ENCODE peak calls at places on chromosome 19, in six cellular contexts. J, V, M, O, S and D are unnamed samples.
A peak's percentile ranks its signal among the peaks of the same experiment; 100 is the strongest.

GRCh38 chr19:36093687-36094086 is 17.3 kb upstream of the OVOL3 start:
- DNase-seq in J (no peak), V (no peak), M (no peak), O (no peak), S (no peak), D (no peak)

GRCh38 chr19:8456064-8456463 is 11.3 kb downstream of the HNRNPM start:
- DNase-seq in J (peak; percentile 24), V (no peak), M (no peak), O (no peak), S (no peak), D (no peak)

GRCh38 chr19:18415177-18415867 is 3.9 kb upstream of the SSBP4 start:
- DNase-seq in J (peak; percentile 93), V (no peak), M (no peak), O (no peak), S (no peak), D (peak; percentile 92)

GRCh38 chr19:6654347-6655310 is 15.3 kb downstream of the TNFSF14 start:
- DNase-seq in J (peak; percentile 14), V (no peak), M (no peak), O (no peak), S (no peak), D (peak; percentile 38)

GRCh38 chr19:6717441-6717971 is 2.9 kb downstream of the C3 start:
- DNase-seq in J (no peak), V (no peak), M (no peak), O (no peak), S (no peak), D (no peak)

GRCh38 chr19:17966115-17966455 is 822 bp upstream of the KCNN1 start:
- DNase-seq in J (no peak), V (no peak), M (no peak), O (no peak), S (no peak), D (no peak)

GRCh38 chr19:7690779-7691258 is 10.2 kb downstream of the TRAPPC5 start:
- DNase-seq in J (no peak), V (no peak), M (no peak), O (no peak), S (peak; percentile 68), D (no peak)

GRCh38 chr19:14082675-14082960 is 3.0 kb downstream of the C19orf67 start:
- DNase-seq in J (no peak), V (no peak), M (no peak), O (no peak), S (no peak), D (no peak)

GRCh38 chr19:6524326-6524725 is 6.5 kb upstream of the TNFSF9 start:
- DNase-seq in J (no peak), V (no peak), M (no peak), O (no peak), S (no peak), D (no peak)

GRCh38 chr19:16957151-16957662 is 68.4 kb downstream of the F2RL3 start:
- DNase-seq in J (no peak), V (peak; percentile 28), M (no peak), O (no peak), S (no peak), D (no peak)

GRCh38 chr19:39282021-39282420 is 13.8 kb downstream of the IFNL2 start:
- DNase-seq in J (no peak), V (no peak), M (no peak), O (no peak), S (no peak), D (no peak)

GRCh38 chr19:13768510-13768909 is 4.2 kb downstream of the MRI1 start:
- DNase-seq in J (no peak), V (no peak), M (no peak), O (no peak), S (no peak), D (no peak)

GRCh38 chr19:7224205-7224833 is 69.9 kb downstream of the INSR start:
- DNase-seq in J (no peak), V (no peak), M (no peak), O (peak; percentile 67), S (no peak), D (no peak)

GRCh38 chr19:31126236-31126635 is 223.0 kb downstream of the TSHZ3 start:
- DNase-seq in J (no peak), V (no peak), M (no peak), O (no peak), S (no peak), D (no peak)

GRCh38 chr19:51026554-51026831 is at the start of gene KLK11:
- DNase-seq in J (no peak), V (no peak), M (no peak), O (no peak), S (no peak), D (no peak)

GRCh38 chr19:17424743-17425365 is 5.0 kb downstream of the MVB12A start:
- DNase-seq in J (peak; percentile 90), V (peak; percentile 91), M (peak; percentile 91), O (no peak), S (no peak), D (peak; percentile 28)

GRCh38 chr19:45099465-45100201 is 6.7 kb downstream of the PPP1R37 start:
- DNase-seq in J (no peak), V (no peak), M (no peak), O (peak; percentile 72), S (no peak), D (no peak)

GRCh38 chr19:2173841-2174577 is 10.3 kb downstream of the DOT1L start:
- DNase-seq in J (no peak), V (no peak), M (no peak), O (peak; percentile 52), S (no peak), D (no peak)

GRCh38 chr19:5805465-5806132 is 732 bp downstream of the NRTN start:
- DNase-seq in J (peak; percentile 87), V (peak; percentile 94), M (peak; percentile 91), O (peak; percentile 65), S (no peak), D (peak; percentile 50)

GRCh38 chr19:2549701-2550191 is 73.8 kb downstream of the GADD45B start:
- DNase-seq in J (no peak), V (no peak), M (no peak), O (no peak), S (no peak), D (no peak)

GRCh38 chr19:29690842-29691241 is 24.2 kb downstream of the C19orf12 start:
- DNase-seq in J (peak; percentile 89), V (peak; percentile 58), M (no peak), O (peak; percentile 67), S (no peak), D (peak; percentile 43)

DNA sequence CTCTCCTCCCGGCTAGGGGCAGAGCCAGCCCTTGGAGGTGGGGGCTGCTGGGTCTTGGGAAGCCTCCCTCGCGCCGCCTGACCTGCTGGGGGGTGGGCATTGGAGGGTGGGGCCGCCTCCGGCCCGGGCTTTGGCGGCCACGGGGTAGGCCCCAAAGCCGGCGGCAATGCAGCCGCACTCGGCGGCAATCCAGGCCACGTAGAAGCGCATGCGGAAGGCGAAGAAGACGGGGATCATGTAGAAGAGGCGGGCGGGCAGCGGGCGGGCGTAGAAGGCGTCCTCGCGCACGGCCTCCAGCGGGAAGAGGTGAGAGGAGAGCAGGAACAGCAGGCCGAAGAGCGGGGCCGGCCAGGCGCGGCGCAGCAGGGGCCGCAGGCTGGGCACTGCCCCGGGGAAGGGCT is 7.7 kb upstream of the TMC4 start:
- DNase-seq in J (no peak), V (no peak), M (no peak), O (no peak), S (no peak), D (no peak)
- TF ChIP-seq GABPA in J (no peak), V (no peak), M (no peak), O (no peak), S (no peak), D (no peak)

GRCh38 chr19:4059931-4060620 is 6.6 kb downstream of the ZBTB7A start:
- DNase-seq in J (peak; percentile 64), V (no peak), M (no peak), O (no peak), S (peak; percentile 28), D (no peak)
- H3K4me3 ChIP-seq in J (peak overlapping the region; percentile 33), V (no peak overlapping the region), M (no peak overlapping the region), O (no peak overlapping the region), S (peak overlapping the region; percentile 58), D (peak overlapping the region; percentile 4)

DNA sequence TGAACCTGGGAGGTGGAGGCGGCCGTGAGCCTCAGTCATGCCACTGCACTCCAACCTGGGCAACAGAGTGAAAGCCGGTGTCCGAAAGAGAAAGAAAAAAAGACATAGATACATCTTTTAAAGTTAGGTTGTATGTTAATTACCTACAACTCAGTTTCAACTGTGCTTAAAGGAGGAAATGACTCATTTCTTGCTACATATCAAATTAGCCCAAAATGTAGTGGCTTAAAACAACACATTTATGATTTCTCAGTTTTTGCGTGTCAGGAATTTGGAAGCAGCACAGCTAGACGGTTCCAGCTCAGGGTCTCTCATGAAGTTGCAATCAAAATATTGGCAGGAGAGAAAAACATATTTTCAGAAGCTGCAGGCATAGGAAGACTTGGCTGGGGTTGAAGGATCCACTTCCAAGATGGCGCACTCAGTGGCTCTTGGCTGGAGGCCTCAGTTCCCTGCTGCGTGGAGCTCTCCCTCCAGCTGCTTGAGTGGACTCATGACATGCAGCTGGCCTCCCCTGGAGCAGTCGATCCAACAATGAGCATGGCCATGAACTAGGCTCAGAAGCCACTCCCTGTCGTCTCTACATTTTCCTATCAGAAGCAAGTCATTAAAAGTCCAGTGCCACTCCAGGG is 7.1 kb downstream of the LDLR start:
- DNase-seq in J (no peak), V (no peak), M (no peak), O (no peak), S (peak; percentile 48), D (no peak)
- TF ChIP-seq GABPA in J (no peak), V (no peak), M (no peak), O (no peak), S (no peak), D (no peak)

DNA sequence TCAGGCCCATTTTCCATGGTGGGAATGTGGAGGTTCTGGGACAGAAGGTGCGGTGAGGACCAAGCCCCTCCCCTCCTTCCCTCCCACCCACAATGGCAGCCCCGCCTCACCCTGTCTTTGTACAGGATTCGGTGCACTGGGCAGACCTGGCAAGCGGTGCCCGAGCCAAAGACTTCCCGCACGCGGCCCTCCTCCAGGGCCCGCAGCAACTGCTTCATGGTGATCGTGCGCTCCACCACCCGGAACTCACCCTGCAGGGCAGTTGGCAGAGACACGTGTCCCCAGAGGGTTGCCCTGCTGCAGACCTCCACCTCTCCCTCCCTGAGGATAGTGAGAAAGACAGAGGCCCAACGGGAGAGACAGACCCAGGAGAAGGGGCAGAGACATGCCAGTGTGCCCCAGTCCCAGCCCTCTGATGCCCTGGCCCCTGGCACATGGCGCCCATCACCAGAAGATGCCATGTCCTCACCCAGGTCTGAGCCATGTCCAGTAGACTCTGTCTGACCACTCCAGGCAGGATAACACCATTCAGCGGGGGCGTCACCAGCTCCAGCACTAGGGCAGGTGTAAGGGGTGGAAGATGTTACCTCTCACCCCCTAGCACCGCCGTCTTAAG is 14.3 kb downstream of the BCAT2 start:
- DNase-seq in J (no peak), V (no peak), M (peak; percentile 21), O (no peak), S (no peak), D (no peak)
- H3K4me3 ChIP-seq in J (no peak overlapping the region), V (no peak overlapping the region), M (no peak overlapping the region), O (no peak overlapping the region), S (no peak overlapping the region), D (no peak overlapping the region)